ENCODE peak calls at places on chromosomes 16 and 17, in ten cellular contexts. O is activated CD4-positive, alpha-beta T cell treated with anti-CD3 and anti-CD28 coated beads for 24 hours; S is mesendoderm; N is ovary; Y is thoracic aorta; H is heart left ventricle; P is stimulated activated CD4-positive, alpha-beta T cell treated with anti-CD3 and anti-CD28 coated beads, Interleukin-1b, Interleukin-23, amount 100 ng/mL, for 4 hours; V is stimulated activated CD8-positive, alpha-beta memory T cell treated with anti-CD3 and anti-CD28 coated beads, Interleukin-4, amount 100 ng/mL, for 48 hours; C is EL; K is H7. T is an unnamed sample.

GRCh38 chr17:77654861-77655260 is 303.6 kb upstream of the TNRC6C start:
- DNase-seq in O (no peak), S (no peak), N (no peak), Y (no peak), H (no peak), P (no peak), V (no peak), C (no peak), K (peak), T (no peak)

GRCh38 chr17:33640629-33641028 is 347.5 kb upstream of the ASIC2 start:
- DNase-seq in O (no peak), S (peak), N (no peak), Y (no peak), H (no peak), P (no peak), V (no peak), C (no peak), K (peak), T (no peak)

GRCh38 chr16:66503612-66504011 is 46.3 kb downstream of the TK2 start:
- DNase-seq in O (no peak), S (no peak), N (no peak), Y (no peak), H (no peak), P (no peak), V (no peak), C (no peak), K (no peak), T (no peak)

GRCh38 chr16:79437764-79438728 is 162.5 kb downstream of the MAF start:
- DNase-seq in O (no peak), S (peak), N (peak), Y (no peak), H (no peak), P (no peak), V (no peak), C (no peak), K (peak), T (no peak)

GRCh38 chr16:83772806-83773205 is 35.0 kb upstream of the HSBP1 start:
- DNase-seq in O (no peak), S (peak), N (no peak), Y (no peak), H (no peak), P (no peak), V (no peak), C (no peak), K (no peak), T (no peak)

GRCh38 chr16:745739-746138 is 4.9 kb upstream of the CIAO3 start:
- DNase-seq in O (no peak), S (peak), N (no peak), Y (no peak), H (no peak), P (no peak), V (no peak), C (no peak), K (peak), T (no peak)

GRCh38 chr17:58335061-58335731 is 6.6 kb upstream of the TSPOAP1 start:
- DNase-seq in O (no peak), S (no peak), N (no peak), Y (no peak), H (no peak), P (no peak), V (peak), C (no peak), K (no peak), T (no peak)

GRCh38 chr17:76265624-76266243 is 586 bp downstream of the UBALD2 start:
- DNase-seq in O (no peak), S (peak), N (peak), Y (no peak), H (peak), P (no peak), V (peak), C (peak), K (peak), T (no peak)

GRCh38 chr17:78131172-78132085 is 858 bp downstream of the TMC8 start:
- DNase-seq in O (no peak), S (no peak), N (no peak), Y (no peak), H (no peak), P (peak), V (peak), C (no peak), K (peak), T (peak)

GRCh38 chr16:88718178-88718577 is 11.9 kb downstream of the CTU2 start:
- DNase-seq in O (no peak), S (no peak), N (no peak), Y (no peak), H (no peak), P (no peak), V (no peak), C (no peak), K (no peak), T (no peak)

GRCh38 chr16:66881014-66881417 is 701 bp downstream of the PDP2 start:
- DNase-seq in O (no peak), S (no peak), N (peak), Y (no peak), H (no peak), P (no peak), V (peak), C (peak), K (no peak), T (no peak)

GRCh38 chr16:68147438-68147837 is 62.3 kb downstream of the NFATC3 start:
- DNase-seq in O (no peak), S (no peak), N (no peak), Y (no peak), H (no peak), P (no peak), V (no peak), C (no peak), K (no peak), T (no peak)

GRCh38 chr16:84207869-84208268 is 16.9 kb downstream of the ADAD2 start:
- DNase-seq in O (no peak), S (no peak), N (no peak), Y (no peak), H (no peak), P (no peak), V (no peak), C (no peak), K (peak), T (no peak)

GRCh38 chr17:39195568-39196160 is 1.8 kb downstream of the CACNB1 start:
- DNase-seq in O (no peak), S (no peak), N (no peak), Y (no peak), H (no peak), P (no peak), V (no peak), C (no peak), K (no peak), T (no peak)

GRCh38 chr16:23131436-23131835 is 17.8 kb downstream of the USP31 start:
- DNase-seq in O (no peak), S (no peak), N (no peak), Y (no peak), H (no peak), P (no peak), V (no peak), C (no peak), K (no peak), T (no peak)

T was measured in sciatic nerve.